ENCODE peak calls at places on chromosome 21, in ten cellular contexts. A is IMR-90; V is spleen; D is fibroblast of lung; W is SK-N-SH; N is body of pancreas; B is CD8-positive, alpha-beta memory T cell; T is right cardiac atrium; R is left ventricle myocardium inferior; J is adipocyte. Z is an unnamed sample. For H3K9me3 and H3K27me3, the result is how much of the 10 kb centered on the place peaks cover.

GRCh38 chr21:41090981-41091380 is 77.0 kb upstream of the BACE2 start:
- DNase-seq in A (no peak), V (no peak), D (no peak), W (no peak), N (no peak), B (no peak), T (no peak), R (no peak), J (no peak), Z (no peak)

GRCh38 chr21:32257952-32258785 is 20.7 kb downstream of the MIS18A start:
- DNase-seq in A (peak), V (no peak), D (peak), W (peak), N (peak), B (no peak), T (peak), R (peak), J (peak), Z (peak)

GRCh38 chr21:15422761-15423160 is 307.0 kb upstream of the USP25 start:
- DNase-seq in A (peak), V (no peak), D (peak), W (no peak), N (no peak), B (no peak), T (no peak), R (no peak), J (no peak), Z (no peak)

GRCh38 chr21:14842641-14843040 is 222.2 kb downstream of the NRIP1 start:
- DNase-seq in A (no peak), V (no peak), D (peak), W (no peak), N (no peak), B (no peak), T (no peak), R (no peak), J (peak), Z (peak)

GRCh38 chr21:17539323-17539722 is 26.5 kb downstream of the CXADR start:
- DNase-seq in A (no peak), V (no peak), D (no peak), W (no peak), N (no peak), B (no peak), T (no peak), R (no peak), J (no peak), Z (no peak)

GRCh38 chr21:16070207-16070651 is 340.4 kb downstream of the USP25 start:
- DNase-seq in A (no peak), V (no peak), D (peak), W (peak), N (no peak), B (no peak), T (no peak), R (no peak), J (peak), Z (peak)

GRCh38 chr21:38036016-38036415 is 119.8 kb upstream of the KCNJ6 start:
- DNase-seq in A (no peak), V (no peak), D (no peak), W (no peak), N (no peak), B (no peak), T (no peak), R (peak), J (no peak), Z (no peak)

GRCh38 chr21:25885880-25886279 is 151.1 kb downstream of the GABPA start:
- DNase-seq in A (no peak), V (no peak), D (no peak), W (no peak), N (no peak), B (no peak), T (no peak), R (no peak), J (no peak), Z (no peak)

GRCh38 chr21:16179732-16180131 is 449.9 kb downstream of the USP25 start:
- DNase-seq in A (no peak), V (no peak), D (peak), W (no peak), N (no peak), B (no peak), T (no peak), R (no peak), J (no peak), Z (no peak)

GRCh38 chr21:25568230-25568629 is 39.1 kb downstream of the MRPL39 start:
- DNase-seq in A (peak), V (peak), D (peak), W (no peak), N (peak), B (peak), T (peak), R (peak), J (no peak), Z (peak)

GRCh38 chr21:40925481-40925880 is 78.5 kb upstream of the DSCAM start:
- DNase-seq in A (no peak), V (no peak), D (no peak), W (no peak), N (no peak), B (no peak), T (no peak), R (no peak), J (no peak), Z (no peak)

GRCh38 chr21:16563795-16564194 is 834.0 kb downstream of the USP25 start:
- DNase-seq in A (no peak), V (no peak), D (peak), W (no peak), N (peak), B (no peak), T (no peak), R (no peak), J (no peak), Z (peak)

GRCh38 chr21:17548262-17548661 is 35.4 kb downstream of the CXADR start:
- DNase-seq in A (peak), V (no peak), D (no peak), W (no peak), N (no peak), B (no peak), T (no peak), R (no peak), J (no peak), Z (no peak)

DNA sequence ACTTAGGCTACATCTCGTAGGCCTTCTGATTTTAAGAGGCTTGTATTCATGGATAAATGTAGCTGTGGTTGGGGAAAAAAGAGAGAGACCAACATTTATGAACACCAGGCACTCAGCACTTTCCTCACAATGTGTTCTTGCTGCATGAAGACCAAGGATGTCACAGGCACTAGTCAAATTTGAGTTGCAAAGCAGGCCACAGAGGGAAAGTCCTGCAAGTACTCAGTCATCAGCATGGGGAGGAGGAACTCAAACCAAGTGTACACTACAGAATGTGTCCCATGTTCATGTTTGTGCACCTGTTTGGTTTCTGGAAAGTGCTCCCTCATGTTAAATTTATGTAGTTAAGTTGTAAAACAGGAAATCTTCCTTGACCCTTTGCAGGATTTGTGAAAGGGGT is 8.7 kb upstream of the MAP3K7CL start:
- DNase-seq in A (no peak), V (no peak), D (no peak), W (no peak), N (no peak), B (no peak), T (no peak), R (no peak), J (no peak), Z (no peak)
- H3K4me3 ChIP-seq in A (no peak), V (no peak), D (no peak), W (no peak), N (no peak), B (no peak), T (no peak), R (no peak), J (no peak), Z (no peak)

DNA sequence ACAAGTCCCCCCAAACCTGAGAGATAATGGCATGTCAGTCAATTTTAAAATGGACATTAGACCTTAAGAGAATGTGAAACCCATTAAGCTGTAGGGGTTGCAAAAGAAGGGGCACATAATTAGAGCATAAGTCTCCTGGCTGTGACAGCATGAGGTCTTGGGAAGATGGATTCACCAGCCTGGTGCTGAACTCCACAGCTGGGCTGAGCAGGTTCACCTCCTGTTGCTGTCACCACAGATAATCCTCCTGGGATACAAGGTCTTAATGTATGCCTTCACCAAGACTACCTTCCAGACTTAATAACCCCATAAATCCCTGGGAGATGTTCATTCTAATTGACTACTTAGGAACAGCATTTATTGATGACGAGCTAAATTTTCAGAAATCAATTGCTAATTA is 124.8 kb downstream of the BACH1 start:
- DNase-seq in A (no peak), V (no peak), D (no peak), W (no peak), N (no peak), B (no peak), T (no peak), R (no peak), J (no peak), Z (no peak)
- H3K9me3 ChIP-seq in A (under half), V (under half), D (under half), W (under half), N (under half), B (under half), T (under half), R (under half), J (under half), Z (under half)

GRCh38 chr21:39660596-39660995 is 47.9 kb downstream of the B3GALT5 start:
- DNase-seq in A (peak), V (no peak), D (peak), W (no peak), N (peak), B (no peak), T (peak), R (peak), J (peak), Z (peak)
- H3K27me3 ChIP-seq in A (under half), V (under half), D (under half), W (under half), N (under half), B (under half), T (under half), R (under half), J (under half), Z (under half)

GRCh38 chr21:45456836-45457160 is 51.8 kb downstream of the COL18A1 start:
- DNase-seq in A (no peak), V (peak), D (no peak), W (no peak), N (no peak), B (no peak), T (peak), R (no peak), J (no peak), Z (no peak)
- H3K4me3 ChIP-seq in A (no peak), V (peak), D (no peak), W (no peak), N (no peak), B (no peak), T (no peak), R (peak), J (no peak), Z (no peak)

DNA sequence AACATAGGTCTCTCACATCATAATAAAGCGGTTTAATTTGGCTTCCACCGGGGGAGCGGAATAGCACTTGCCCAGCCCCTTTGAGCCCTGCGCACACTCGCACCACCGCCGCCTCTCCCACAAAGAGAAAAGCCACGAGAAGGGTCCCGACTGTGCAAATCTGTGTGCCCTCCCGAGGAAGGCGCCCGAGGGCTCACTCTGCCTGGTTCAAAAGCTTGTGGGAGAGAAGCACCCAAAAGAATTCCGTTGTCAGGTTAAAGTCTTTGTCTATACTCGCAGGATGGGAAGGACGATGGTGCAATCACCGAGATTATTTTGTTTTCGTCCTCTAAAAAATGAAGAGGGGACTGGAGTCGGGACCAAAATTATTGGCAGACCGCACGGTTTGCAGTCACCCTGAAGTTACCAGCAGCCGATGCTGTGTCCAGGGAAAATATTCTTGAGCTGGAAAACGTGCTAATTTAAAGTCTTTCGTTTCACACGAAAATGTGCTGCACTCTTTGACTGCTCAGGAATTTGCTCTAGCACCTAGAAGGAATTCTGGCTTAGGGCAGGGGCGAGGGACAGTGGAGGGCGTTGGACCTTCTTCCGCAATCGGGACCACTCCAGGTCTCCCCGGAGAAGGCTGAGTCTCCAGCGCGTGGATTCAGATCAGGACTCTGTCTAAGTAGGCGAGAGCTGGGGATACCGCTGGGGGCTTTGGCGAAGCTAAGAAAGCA is 6.6 kb upstream of the SIM2 start:
- DNase-seq in A (no peak), V (no peak), D (no peak), W (no peak), N (no peak), B (no peak), T (no peak), R (no peak), J (no peak), Z (no peak)
- H3K9me3 ChIP-seq in A (under half), V (under half), D (under half), W (under half), N (under half), B (under half), T (under half), R (under half), J (under half), Z (under half)

GRCh38 chr21:34649400-34649799 is 19.4 kb upstream of the CLIC6 start:
- DNase-seq in A (no peak), V (no peak), D (no peak), W (no peak), N (no peak), B (no peak), T (no peak), R (no peak), J (no peak), Z (no peak)

GRCh38 chr21:34648739-34649297 is 20.0 kb upstream of the CLIC6 start:
- DNase-seq in A (no peak), V (no peak), D (no peak), W (no peak), N (no peak), B (no peak), T (no peak), R (no peak), J (no peak), Z (no peak)

GRCh38 chr21:34651642-34652041 is 17.2 kb upstream of the CLIC6 start:
- DNase-seq in A (no peak), V (no peak), D (no peak), W (no peak), N (no peak), B (no peak), T (no peak), R (no peak), J (no peak), Z (no peak)

GRCh38 chr21:34653522-34653921 is 15.3 kb upstream of the CLIC6 start:
- DNase-seq in A (no peak), V (no peak), D (no peak), W (no peak), N (no peak), B (no peak), T (no peak), R (no peak), J (no peak), Z (no peak)

GRCh38 chr21:34651032-34651431 is 17.8 kb upstream of the CLIC6 start:
- DNase-seq in A (no peak), V (no peak), D (no peak), W (no peak), N (no peak), B (no peak), T (no peak), R (no peak), J (no peak), Z (no peak)
- H3K27me3 ChIP-seq in A (under half), V (under half), D (under half), W (under half), N (under half), B (under half), T (under half), R (under half), J (under half), Z (under half)

DNA sequence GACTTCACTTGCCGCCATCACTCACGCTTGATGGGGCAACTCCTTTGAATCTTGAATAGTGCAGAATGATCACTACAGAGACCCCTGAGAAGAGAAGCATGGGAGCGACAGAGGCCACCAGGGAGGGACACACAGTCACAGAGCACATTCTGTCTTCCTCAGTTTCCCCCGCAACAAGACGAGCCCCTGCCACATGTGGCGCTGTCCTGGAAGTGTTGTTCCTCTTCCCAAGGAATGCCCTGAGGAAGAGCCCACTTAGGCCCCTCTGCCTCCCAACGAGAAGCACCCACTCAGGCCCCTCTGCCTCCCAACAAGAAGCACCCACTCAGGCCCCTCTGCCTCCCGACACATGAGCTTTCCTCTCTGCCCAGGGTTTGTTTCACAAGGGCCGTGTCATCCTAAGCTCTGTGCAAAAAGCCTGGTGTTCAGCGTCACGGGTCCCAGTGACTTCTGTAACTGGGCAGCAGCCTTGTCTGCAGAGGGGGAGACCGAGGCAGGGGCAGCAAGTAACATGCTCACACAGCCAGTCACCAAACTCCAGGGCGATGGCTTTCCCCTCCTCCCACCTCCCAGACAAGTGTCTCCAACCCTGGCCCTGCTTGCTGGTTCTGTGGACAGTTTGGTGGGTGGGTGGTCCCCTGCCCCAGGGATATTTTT is 19.8 kb downstream of the SLC37A1 start:
- DNase-seq in A (no peak), V (no peak), D (no peak), W (no peak), N (no peak), B (no peak), T (no peak), R (no peak), J (no peak), Z (no peak)
- H3K4me3 ChIP-seq in A (no peak), V (no peak), D (no peak), W (no peak), N (no peak), B (no peak), T (no peak), R (no peak), J (no peak), Z (no peak)

DNA sequence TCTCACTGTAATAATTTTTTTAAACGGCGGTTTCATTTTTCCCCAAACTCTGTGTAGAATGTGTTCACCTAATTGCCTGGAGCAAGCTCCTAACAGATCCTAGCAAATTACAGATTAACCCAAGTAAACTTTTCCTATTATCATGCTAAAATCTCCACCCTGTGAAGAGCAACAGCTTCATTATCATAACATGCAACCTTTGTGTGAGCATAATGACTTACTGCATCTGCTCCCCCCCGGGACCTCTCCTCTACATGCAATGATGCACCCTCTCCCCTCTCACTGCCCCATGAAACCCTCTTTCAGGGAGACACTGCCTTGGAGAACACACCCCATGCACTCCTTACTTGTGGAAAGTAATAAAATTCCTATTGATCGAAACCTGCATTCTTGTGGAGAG is 717.0 kb upstream of the TMPRSS15 start:
- DNase-seq in A (no peak), V (no peak), D (no peak), W (no peak), N (no peak), B (no peak), T (no peak), R (no peak), J (no peak), Z (no peak)
- H3K9me3 ChIP-seq in A (under half), V (under half), D (under half), W (under half), N (under half), B (under half), T (under half), R (under half), J (under half), Z (under half)

DNA sequence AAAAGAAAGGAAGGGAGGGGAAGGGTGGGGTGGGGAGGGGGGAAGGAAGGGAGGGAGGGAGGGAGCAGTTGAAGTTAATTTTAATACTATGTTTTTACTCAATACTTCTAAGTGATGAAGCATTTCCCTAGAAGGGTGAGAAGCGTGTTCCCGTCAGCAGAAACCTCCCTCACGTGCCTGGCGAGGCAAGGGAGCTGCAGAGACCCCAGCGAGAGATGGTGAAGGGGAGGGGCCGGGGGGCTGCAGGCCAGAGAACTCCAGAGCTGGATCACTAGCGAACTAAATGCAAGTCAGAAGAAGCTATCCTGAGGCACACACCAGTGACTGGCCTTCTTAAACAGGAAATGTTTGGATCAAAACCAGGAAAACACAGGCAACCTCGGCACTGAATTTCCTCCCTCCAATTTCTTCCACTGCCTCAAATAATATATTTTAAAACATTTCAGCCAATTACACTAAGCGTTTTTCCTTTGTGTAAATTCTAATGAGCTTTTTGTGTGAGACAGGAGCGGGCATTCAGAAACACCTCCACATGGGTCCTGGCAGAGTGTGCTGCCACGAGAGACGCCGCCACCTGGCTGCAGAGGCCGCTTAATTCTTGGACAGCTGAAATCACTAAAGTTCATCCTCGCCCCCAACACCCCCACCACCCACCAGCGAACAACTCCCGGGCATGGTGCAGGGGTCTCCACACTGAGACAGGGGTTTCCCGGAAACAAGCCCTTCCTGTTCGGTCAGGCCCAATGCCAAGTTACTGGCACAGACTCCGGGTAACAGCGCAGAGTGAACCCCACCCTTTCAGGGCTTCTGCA is 17.8 kb downstream of the WDR4 start:
- DNase-seq in A (no peak), V (no peak), D (no peak), W (peak), N (no peak), B (no peak), T (no peak), R (no peak), J (no peak), Z (no peak)
- H3K27me3 ChIP-seq in A (under half), V (under half), D (under half), W (under half), N (under half), B (under half), T (under half), R (under half), J (under half), Z (under half)

Z was measured in MG63.